ENCODE peak calls at places on chromosomes 5 and 9, in nine cellular contexts. B, T, H, V, G, N, M, F and R are unnamed samples.

GRCh38 chr5:141605523-141606277 is 13.1 kb downstream of the DIAPH1 start:
- DNase-seq in B (peak; percentile 59), T (no peak), H (no peak), V (peak; percentile 70), G (no peak), N (no peak), M (peak; percentile 24), F (peak; percentile 88), R (no peak)

GRCh38 chr9:32524558-32525461 is 1.2 kb downstream of the RIGI start:
- DNase-seq in B (no peak), T (no peak), H (no peak), V (no peak), G (no peak), N (no peak), M (peak; percentile 86), F (peak; percentile 45), R (no peak)

GRCh38 chr9:35745569-35745968 is 3.5 kb downstream of the GBA2 start:
- DNase-seq in B (no peak), T (no peak), H (no peak), V (no peak), G (no peak), N (no peak), M (no peak), F (no peak), R (no peak)

GRCh38 chr5:23204111-23204510 is 303.3 kb upstream of the PRDM9 start:
- DNase-seq in B (no peak), T (no peak), H (no peak), V (no peak), G (no peak), N (no peak), M (no peak), F (no peak), R (no peak)

GRCh38 chr5:154477382-154478223 is 424 bp downstream of the HAND1 start:
- DNase-seq in B (no peak), T (no peak), H (peak; percentile 56), V (no peak), G (no peak), N (no peak), M (no peak), F (no peak), R (no peak)

GRCh38 chr9:70488793-70489105 is 74.3 kb upstream of the KLF9 start:
- DNase-seq in B (no peak), T (no peak), H (no peak), V (no peak), G (no peak), N (no peak), M (no peak), F (no peak), R (no peak)

GRCh38 chr9:21688108-21689102 is 114.0 kb upstream of the MTAP start:
- DNase-seq in B (no peak), T (no peak), H (peak; percentile 59), V (no peak), G (peak; percentile 70), N (no peak), M (peak; percentile 15), F (peak; percentile 7), R (no peak)

GRCh38 chr5:107431998-107432397 is 238.7 kb downstream of the EFNA5 start:
- DNase-seq in B (no peak), T (peak; percentile 80), H (no peak), V (no peak), G (no peak), N (no peak), M (no peak), F (no peak), R (no peak)

GRCh38 chr9:5557606-5558587 is 47.6 kb downstream of the PDCD1LG2 start:
- DNase-seq in B (peak; percentile 42), T (no peak), H (no peak), V (peak; percentile 35), G (no peak), N (no peak), M (no peak), F (peak; percentile 65), R (no peak)

GRCh38 chr5:150409638-150410523 is 2.8 kb downstream of the CD74 start:
- DNase-seq in B (peak; percentile 67), T (peak; percentile 82), H (peak; percentile 77), V (peak; percentile 38), G (peak; percentile 52), N (peak; percentile 63), M (peak; percentile 81), F (peak; percentile 55), R (peak; percentile 86)

GRCh38 chr5:177431317-177432142 is 5.1 kb downstream of the GRK6 start:
- DNase-seq in B (peak; percentile 59), T (no peak), H (peak; percentile 63), V (peak; percentile 49), G (no peak), N (no peak), M (no peak), F (peak; percentile 92), R (no peak)

GRCh38 chr5:73693573-73694061 is 67.6 kb downstream of the ARHGEF28 start:
- DNase-seq in B (no peak), T (peak; percentile 21), H (no peak), V (no peak), G (no peak), N (no peak), M (peak; percentile 75), F (peak; percentile 23), R (no peak)

GRCh38 chr5:16726538-16726946 is 109.7 kb upstream of the RETREG1 start:
- DNase-seq in B (no peak), T (no peak), H (no peak), V (no peak), G (no peak), N (no peak), M (no peak), F (peak; percentile 56), R (no peak)

GRCh38 chr5:176187276-176188062 is 50.8 kb upstream of the SIMC1 start:
- DNase-seq in B (no peak), T (no peak), H (no peak), V (no peak), G (no peak), N (no peak), M (no peak), F (no peak), R (no peak)

GRCh38 chr5:153523831-153524230 is 33.4 kb downstream of the GRIA1 start:
- DNase-seq in B (no peak), T (no peak), H (no peak), V (no peak), G (peak; percentile 45), N (no peak), M (peak; percentile 16), F (no peak), R (no peak)

GRCh38 chr9:75996726-75997125 is 106.3 kb downstream of the PCSK5 start:
- DNase-seq in B (no peak), T (no peak), H (no peak), V (no peak), G (no peak), N (no peak), M (no peak), F (no peak), R (no peak)

GRCh38 chr5:149079883-149080282 is 17.0 kb upstream of the SH3TC2 start:
- DNase-seq in B (no peak), T (no peak), H (no peak), V (no peak), G (no peak), N (no peak), M (no peak), F (no peak), R (no peak)

GRCh38 chr5:54718647-54719046 is 201.1 kb downstream of the SNX18 start:
- DNase-seq in B (no peak), T (peak; percentile 42), H (peak; percentile 63), V (no peak), G (no peak), N (no peak), M (peak; percentile 24), F (no peak), R (no peak)

GRCh38 chr9:34454571-34455065 is 3.8 kb downstream of the FAM219A start:
- DNase-seq in B (no peak), T (peak; percentile 72), H (peak; percentile 68), V (no peak), G (no peak), N (peak; percentile 28), M (no peak), F (peak; percentile 65), R (no peak)

GRCh38 chr5:172456076-172456800 is 1.9 kb upstream of the SH3PXD2B start:
- DNase-seq in B (no peak), T (no peak), H (no peak), V (no peak), G (no peak), N (no peak), M (no peak), F (no peak), R (no peak)

GRCh38 chr9:116952434-116952805 is 265.3 kb downstream of the TRIM32 start:
- DNase-seq in B (no peak), T (no peak), H (no peak), V (no peak), G (no peak), N (no peak), M (no peak), F (no peak), R (no peak)

GRCh38 chr5:157870837-157871834 is 12.2 kb upstream of the CLINT1 start:
- DNase-seq in B (no peak), T (no peak), H (no peak), V (no peak), G (peak; percentile 74), N (no peak), M (no peak), F (no peak), R (peak; percentile 8)

GRCh38 chr9:105007143-105007542 is 79.2 kb upstream of the ABCA1 start:
- DNase-seq in B (no peak), T (peak; percentile 88), H (no peak), V (no peak), G (peak; percentile 84), N (no peak), M (no peak), F (peak; percentile 12), R (no peak)

GRCh38 chr5:142500506-142500905 is 175.7 kb upstream of the SPRY4 start:
- DNase-seq in B (no peak), T (no peak), H (no peak), V (no peak), G (no peak), N (no peak), M (no peak), F (no peak), R (no peak)

GRCh38 chr5:151141535-151141934 is 16.0 kb downstream of the ANXA6 start:
- DNase-seq in B (peak; percentile 84), T (no peak), H (peak; percentile 80), V (peak; percentile 66), G (no peak), N (no peak), M (no peak), F (peak; percentile 90), R (no peak)

GRCh38 chr9:138115506-138115905 is 237.9 kb downstream of the CACNA1B start:
- DNase-seq in B (no peak), T (no peak), H (no peak), V (no peak), G (no peak), N (no peak), M (no peak), F (no peak), R (no peak)

GRCh38 chr5:179339996-179340395 is 5.3 kb downstream of the ADAMTS2 start:
- DNase-seq in B (no peak), T (no peak), H (no peak), V (no peak), G (no peak), N (no peak), M (no peak), F (no peak), R (no peak)

GRCh38 chr5:57693488-57694305 is 211.1 kb upstream of the ACTBL2 start:
- DNase-seq in B (no peak), T (no peak), H (no peak), V (no peak), G (no peak), N (no peak), M (no peak), F (no peak), R (no peak)

GRCh38 chr9:124242331-124243194 is 15.2 kb upstream of the NEK6 start:
- DNase-seq in B (no peak), T (no peak), H (peak; percentile 73), V (no peak), G (no peak), N (no peak), M (peak; percentile 14), F (no peak), R (no peak)

GRCh38 chr5:53969331-53969730 is 341.0 kb downstream of the ARL15 start:
- DNase-seq in B (no peak), T (no peak), H (no peak), V (no peak), G (no peak), N (no peak), M (no peak), F (no peak), R (no peak)

GRCh38 chr5:34583167-34583566 is 73.0 kb upstream of the RAI14 start:
- DNase-seq in B (no peak), T (no peak), H (no peak), V (no peak), G (no peak), N (no peak), M (no peak), F (no peak), R (no peak)